ENCODE peak calls at places on chromosomes 11 and 22, in five cellular contexts. One of them, this sample, is unnamed.
A peak's percentile ranks its signal among the peaks of the same experiment; 100 is the strongest.

GRCh38 chr22:42001127-42001526 is 2.5 kb downstream of the WBP2NL start:
- DNase-seq in coronary artery: no peak
- DNase-seq in IMR-90: peak; percentile 56
- DNase-seq in fibroblast of villous mesenchyme: no peak
- DNase-seq in AG04449: no peak
- DNase-seq in this sample: no peak

GRCh38 chr22:30241576-30242371 is 4.8 kb downstream of the LIF start:
- DNase-seq in coronary artery: no peak
- DNase-seq in IMR-90: peak; percentile 69
- DNase-seq in fibroblast of villous mesenchyme: no peak
- DNase-seq in AG04449: no peak
- DNase-seq in this sample: no peak

GRCh38 chr22:19776433-19777031 is 16.0 kb downstream of the TBX1 start:
- DNase-seq in coronary artery: no peak
- DNase-seq in IMR-90: peak; percentile 19
- DNase-seq in fibroblast of villous mesenchyme: peak; percentile 83
- DNase-seq in AG04449: no peak
- DNase-seq in this sample: no peak

GRCh38 chr11:115518983-115519382 is 14.8 kb upstream of the CADM1 start:
- DNase-seq in coronary artery: no peak
- DNase-seq in IMR-90: no peak
- DNase-seq in fibroblast of villous mesenchyme: no peak
- DNase-seq in AG04449: no peak
- DNase-seq in this sample: no peak

GRCh38 chr11:119641991-119642745 is 86.8 kb downstream of the NECTIN1 start:
- DNase-seq in coronary artery: no peak
- DNase-seq in IMR-90: peak; percentile 5
- DNase-seq in fibroblast of villous mesenchyme: peak; percentile 23
- DNase-seq in AG04449: no peak
- DNase-seq in this sample: no peak

GRCh38 chr11:2685051-2685450 is 14.7 kb downstream of the KCNQ1OT1 start:
- DNase-seq in coronary artery: no peak
- DNase-seq in IMR-90: no peak
- DNase-seq in fibroblast of villous mesenchyme: no peak
- DNase-seq in AG04449: no peak
- DNase-seq in this sample: no peak

GRCh38 chr11:134659882-134660281 is 247.8 kb upstream of the B3GAT1 start:
- DNase-seq in coronary artery: peak; percentile 47
- DNase-seq in IMR-90: no peak
- DNase-seq in fibroblast of villous mesenchyme: no peak
- DNase-seq in AG04449: no peak
- DNase-seq in this sample: no peak

GRCh38 chr11:120512727-120513435 is 1.3 kb downstream of the GRIK4 start:
- DNase-seq in coronary artery: peak; percentile 69
- DNase-seq in IMR-90: no peak
- DNase-seq in fibroblast of villous mesenchyme: no peak
- DNase-seq in AG04449: no peak
- DNase-seq in this sample: no peak

GRCh38 chr22:41780714-41781507 is 19.6 kb upstream of the CCDC134 start:
- DNase-seq in coronary artery: no peak
- DNase-seq in IMR-90: peak; percentile 63
- DNase-seq in fibroblast of villous mesenchyme: peak; percentile 65
- DNase-seq in AG04449: no peak
- DNase-seq in this sample: peak; percentile 14

GRCh38 chr22:25712661-25713400 is 29.2 kb upstream of the MYO18B start:
- DNase-seq in coronary artery: no peak
- DNase-seq in IMR-90: no peak
- DNase-seq in fibroblast of villous mesenchyme: no peak
- DNase-seq in AG04449: no peak
- DNase-seq in this sample: no peak

GRCh38 chr11:92735039-92735438 is 234.4 kb upstream of the MTNR1B start:
- DNase-seq in coronary artery: no peak
- DNase-seq in IMR-90: no peak
- DNase-seq in fibroblast of villous mesenchyme: no peak
- DNase-seq in AG04449: no peak
- DNase-seq in this sample: no peak

GRCh38 chr11:17550455-17551346 is 3.6 kb downstream of the OTOG start:
- DNase-seq in coronary artery: no peak
- DNase-seq in IMR-90: no peak
- DNase-seq in fibroblast of villous mesenchyme: no peak
- DNase-seq in AG04449: no peak
- DNase-seq in this sample: no peak

GRCh38 chr11:78798567-78799170 is 224.0 kb upstream of the NARS2 start:
- DNase-seq in coronary artery: no peak
- DNase-seq in IMR-90: peak; percentile 81
- DNase-seq in fibroblast of villous mesenchyme: peak; percentile 55
- DNase-seq in AG04449: no peak
- DNase-seq in this sample: no peak

GRCh38 chr11:6505577-6506240 is 8.6 kb downstream of the DNHD1 start:
- DNase-seq in coronary artery: no peak
- DNase-seq in IMR-90: peak; percentile 75
- DNase-seq in fibroblast of villous mesenchyme: peak; percentile 70
- DNase-seq in AG04449: peak; percentile 36
- DNase-seq in this sample: no peak

GRCh38 chr11:78262710-78263109 is 74.0 kb downstream of the USP35 start:
- DNase-seq in coronary artery: no peak
- DNase-seq in IMR-90: peak; percentile 29
- DNase-seq in fibroblast of villous mesenchyme: peak; percentile 87
- DNase-seq in AG04449: no peak
- DNase-seq in this sample: peak; percentile 34

GRCh38 chr11:42572231-42572610 is 739.6 kb upstream of the API5 start:
- DNase-seq in coronary artery: no peak
- DNase-seq in IMR-90: no peak
- DNase-seq in fibroblast of villous mesenchyme: no peak
- DNase-seq in AG04449: no peak
- DNase-seq in this sample: no peak

GRCh38 chr11:66698491-66698890 is 20.8 kb upstream of the RBM4B start:
- DNase-seq in coronary artery: no peak
- DNase-seq in IMR-90: no peak
- DNase-seq in fibroblast of villous mesenchyme: no peak
- DNase-seq in AG04449: no peak
- DNase-seq in this sample: no peak

GRCh38 chr11:107009190-107009589 is 9.1 kb downstream of the GUCY1A2 start:
- DNase-seq in coronary artery: no peak
- DNase-seq in IMR-90: no peak
- DNase-seq in fibroblast of villous mesenchyme: no peak
- DNase-seq in AG04449: no peak
- DNase-seq in this sample: no peak

GRCh38 chr11:47714554-47715081 is 551 bp downstream of the AGBL2 start:
- DNase-seq in coronary artery: peak; percentile 73
- DNase-seq in IMR-90: no peak
- DNase-seq in fibroblast of villous mesenchyme: peak; percentile 32
- DNase-seq in AG04449: no peak
- DNase-seq in this sample: no peak

GRCh38 chr11:119474682-119475596 is 52.0 kb upstream of the THY1 start:
- DNase-seq in coronary artery: peak; percentile 76
- DNase-seq in IMR-90: peak; percentile 82
- DNase-seq in fibroblast of villous mesenchyme: peak; percentile 81
- DNase-seq in AG04449: no peak
- DNase-seq in this sample: peak; percentile 10

GRCh38 chr11:74719011-74719410 is 12.2 kb downstream of the CHRDL2 start:
- DNase-seq in coronary artery: no peak
- DNase-seq in IMR-90: no peak
- DNase-seq in fibroblast of villous mesenchyme: no peak
- DNase-seq in AG04449: no peak
- DNase-seq in this sample: no peak

GRCh38 chr11:47768090-47768620 is 1.0 kb upstream of the FNBP4 start:
- DNase-seq in coronary artery: peak; percentile 79
- DNase-seq in IMR-90: peak; percentile 61
- DNase-seq in fibroblast of villous mesenchyme: peak; percentile 69
- DNase-seq in AG04449: no peak
- DNase-seq in this sample: peak; percentile 22

GRCh38 chr11:42526366-42526765 is 785.4 kb upstream of the API5 start:
- DNase-seq in coronary artery: no peak
- DNase-seq in IMR-90: no peak
- DNase-seq in fibroblast of villous mesenchyme: no peak
- DNase-seq in AG04449: no peak
- DNase-seq in this sample: no peak

GRCh38 chr11:15665368-15665871 is 550.7 kb downstream of the INSC start:
- DNase-seq in coronary artery: no peak
- DNase-seq in IMR-90: peak; percentile 72
- DNase-seq in fibroblast of villous mesenchyme: peak; percentile 98
- DNase-seq in AG04449: no peak
- DNase-seq in this sample: no peak

GRCh38 chr11:2386591-2386990 is 9.5 kb downstream of the CD81 start:
- DNase-seq in coronary artery: no peak
- DNase-seq in IMR-90: no peak
- DNase-seq in fibroblast of villous mesenchyme: no peak
- DNase-seq in AG04449: no peak
- DNase-seq in this sample: no peak

GRCh38 chr11:68506908-68507307 is 46.4 kb downstream of the PPP6R3 start:
- DNase-seq in coronary artery: no peak
- DNase-seq in IMR-90: no peak
- DNase-seq in fibroblast of villous mesenchyme: no peak
- DNase-seq in AG04449: no peak
- DNase-seq in this sample: no peak

GRCh38 chr22:19430890-19431541 is 517 bp downstream of the HIRA start:
- DNase-seq in coronary artery: no peak
- DNase-seq in IMR-90: peak; percentile 19
- DNase-seq in fibroblast of villous mesenchyme: peak; percentile 39
- DNase-seq in AG04449: no peak
- DNase-seq in this sample: no peak

GRCh38 chr11:19970944-19971343 is 189.3 kb downstream of the DBX1 start:
- DNase-seq in coronary artery: no peak
- DNase-seq in IMR-90: no peak
- DNase-seq in fibroblast of villous mesenchyme: no peak
- DNase-seq in AG04449: no peak
- DNase-seq in this sample: no peak

GRCh38 chr11:32152821-32153220 is 61.9 kb downstream of the RCN1 start:
- DNase-seq in coronary artery: no peak
- DNase-seq in IMR-90: no peak
- DNase-seq in fibroblast of villous mesenchyme: no peak
- DNase-seq in AG04449: no peak
- DNase-seq in this sample: no peak

GRCh38 chr11:71428861-71429435 is 19.2 kb downstream of the DHCR7 start:
- DNase-seq in coronary artery: peak; percentile 83
- DNase-seq in IMR-90: no peak
- DNase-seq in fibroblast of villous mesenchyme: no peak
- DNase-seq in AG04449: no peak
- DNase-seq in this sample: no peak

GRCh38 chr11:74388678-74389327 is 9.4 kb downstream of the PGM2L1 start:
- DNase-seq in coronary artery: no peak
- DNase-seq in IMR-90: peak; percentile 55
- DNase-seq in fibroblast of villous mesenchyme: peak; percentile 56
- DNase-seq in AG04449: no peak
- DNase-seq in this sample: no peak

GRCh38 chr11:8384199-8384821 is 120.6 kb upstream of the LMO1 start:
- DNase-seq in coronary artery: peak; percentile 57
- DNase-seq in IMR-90: no peak
- DNase-seq in fibroblast of villous mesenchyme: peak; percentile 83
- DNase-seq in AG04449: no peak
- DNase-seq in this sample: no peak

GRCh38 chr11:123363556-123363955 is 66.5 kb upstream of the GRAMD1B start:
- DNase-seq in coronary artery: no peak
- DNase-seq in IMR-90: no peak
- DNase-seq in fibroblast of villous mesenchyme: no peak
- DNase-seq in AG04449: no peak
- DNase-seq in this sample: no peak

GRCh38 chr11:88266919-88267318 is 70.6 kb downstream of the CTSC start:
- DNase-seq in coronary artery: no peak
- DNase-seq in IMR-90: no peak
- DNase-seq in fibroblast of villous mesenchyme: no peak
- DNase-seq in AG04449: no peak
- DNase-seq in this sample: no peak

GRCh38 chr11:94793822-94794221 is 25.7 kb downstream of the AMOTL1 start:
- DNase-seq in coronary artery: no peak
- DNase-seq in IMR-90: peak; percentile 81
- DNase-seq in fibroblast of villous mesenchyme: peak; percentile 57
- DNase-seq in AG04449: no peak
- DNase-seq in this sample: peak; percentile 37

GRCh38 chr11:94792453-94792852 is 24.3 kb downstream of the AMOTL1 start:
- DNase-seq in coronary artery: no peak
- DNase-seq in IMR-90: no peak
- DNase-seq in fibroblast of villous mesenchyme: peak; percentile 21
- DNase-seq in AG04449: no peak
- DNase-seq in this sample: no peak

GRCh38 chr11:94795799-94796580 is 27.8 kb downstream of the AMOTL1 start:
- DNase-seq in coronary artery: no peak
- DNase-seq in IMR-90: no peak
- DNase-seq in fibroblast of villous mesenchyme: no peak
- DNase-seq in AG04449: no peak
- DNase-seq in this sample: no peak

GRCh38 chr11:94793002-94793401 is 24.8 kb downstream of the AMOTL1 start:
- DNase-seq in coronary artery: no peak
- DNase-seq in IMR-90: peak; percentile 65
- DNase-seq in fibroblast of villous mesenchyme: peak; percentile 25
- DNase-seq in AG04449: no peak
- DNase-seq in this sample: no peak

GRCh38 chr11:94794287-94795168 is 26.4 kb downstream of the AMOTL1 start:
- DNase-seq in coronary artery: peak; percentile 80
- DNase-seq in IMR-90: peak; percentile 99
- DNase-seq in fibroblast of villous mesenchyme: peak; percentile 90
- DNase-seq in AG04449: peak; percentile 91
- DNase-seq in this sample: peak; percentile 98
- H3K4me3 ChIP-seq in coronary artery: peak overlapping the region; percentile 36
- H3K4me3 ChIP-seq in IMR-90: peak overlapping the region; percentile 17
- H3K4me3 ChIP-seq in fibroblast of villous mesenchyme: peak overlapping the region; percentile 3
- H3K4me3 ChIP-seq in AG04449: peak overlapping the region; percentile 41
- H3K4me3 ChIP-seq in this sample: peak overlapping the region; percentile 23

DNA sequence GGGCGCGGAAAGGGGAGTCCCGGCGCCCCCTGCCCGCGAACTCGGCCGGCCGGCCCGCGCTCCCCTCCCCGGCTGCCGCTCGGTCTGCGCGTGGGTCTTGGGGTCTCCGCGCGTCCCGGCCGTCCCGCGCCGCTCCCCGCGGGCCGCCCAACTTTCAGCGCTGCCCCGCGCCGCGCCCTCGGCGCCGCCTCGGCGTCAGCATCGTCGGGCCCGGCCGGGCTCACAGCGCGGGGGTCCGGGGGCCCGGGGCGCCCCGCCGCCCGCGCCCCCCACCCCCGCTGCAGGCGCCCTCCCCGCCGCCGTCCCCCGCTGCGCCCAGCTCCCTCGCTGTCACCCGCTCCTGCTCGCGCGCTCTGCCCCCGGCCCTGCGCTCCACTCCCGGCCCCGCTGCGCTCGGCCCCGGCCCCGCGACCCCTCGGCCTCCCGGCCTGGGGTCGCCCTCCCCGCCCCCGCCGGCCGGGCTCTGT is at the start of gene KCNJ4:
- DNase-seq in coronary artery: no peak
- DNase-seq in IMR-90: no peak
- DNase-seq in fibroblast of villous mesenchyme: no peak
- DNase-seq in AG04449: no peak
- DNase-seq in this sample: no peak
- H3K4me3 ChIP-seq in coronary artery: peak within 1 kb of the TSS; percentile 78
- H3K4me3 ChIP-seq in IMR-90: peak within 1 kb of the TSS; percentile 37
- H3K4me3 ChIP-seq in fibroblast of villous mesenchyme: peak within 1 kb of the TSS; percentile 45
- H3K4me3 ChIP-seq in AG04449: peak within 1 kb of the TSS; percentile 32
- H3K4me3 ChIP-seq in this sample: peak within 1 kb of the TSS; percentile 39

GRCh38 chr11:125165111-125165663 is 636 bp downstream of the PKNOX2 start:
- DNase-seq in coronary artery: no peak
- DNase-seq in IMR-90: peak; percentile 24
- DNase-seq in fibroblast of villous mesenchyme: peak; percentile 33
- DNase-seq in AG04449: no peak
- DNase-seq in this sample: no peak
- H3K4me3 ChIP-seq in coronary artery: peak overlapping the region; percentile 77
- H3K4me3 ChIP-seq in IMR-90: peak overlapping the region; percentile 65
- H3K4me3 ChIP-seq in fibroblast of villous mesenchyme: peak overlapping the region; percentile 65
- H3K4me3 ChIP-seq in AG04449: peak overlapping the region; percentile 57
- H3K4me3 ChIP-seq in this sample: peak overlapping the region; percentile 74

GRCh38 chr11:125387991-125388390 is 108.1 kb downstream of the FEZ1 start:
- DNase-seq in coronary artery: no peak
- DNase-seq in IMR-90: no peak
- DNase-seq in fibroblast of villous mesenchyme: no peak
- DNase-seq in AG04449: no peak
- DNase-seq in this sample: no peak
- H3K4me3 ChIP-seq in coronary artery: no peak overlapping the region
- H3K4me3 ChIP-seq in IMR-90: no peak overlapping the region
- H3K4me3 ChIP-seq in fibroblast of villous mesenchyme: no peak overlapping the region
- H3K4me3 ChIP-seq in AG04449: no peak overlapping the region
- H3K4me3 ChIP-seq in this sample: no peak overlapping the region

This sample was measured in skeletal muscle cell.